ENCODE peak calls at places on chromosomes 11 and 22, in four cellular contexts. A, X, F and U are unnamed samples.

GRCh38 chr11:83124631-83125424 is 32.1 kb upstream of the PCF11 start:
- DNase-seq in A (no peak), X (no peak), F (no peak), U (no peak)

GRCh38 chr11:66739983-66740382 is 11.0 kb upstream of the SPTBN2 start:
- DNase-seq in A (no peak), X (peak; percentile 63), F (no peak), U (peak; percentile 52)

GRCh38 chr22:41833369-41834004 is 582 bp downstream of the SREBF2 start:
- DNase-seq in A (no peak), X (peak; percentile 28), F (no peak), U (peak; percentile 38)

GRCh38 chr11:133928628-133929059 is 28.1 kb downstream of the IGSF9B start:
- DNase-seq in A (no peak), X (peak; percentile 9), F (peak; percentile 52), U (peak; percentile 30)

GRCh38 chr11:8267831-8268529 is 4.3 kb upstream of the LMO1 start:
- DNase-seq in A (no peak), X (no peak), F (no peak), U (no peak)

GRCh38 chr22:47094861-47095330 is 332.4 kb downstream of the TBC1D22A start:
- DNase-seq in A (no peak), X (peak; percentile 90), F (no peak), U (peak; percentile 81)

GRCh38 chr11:112795896-112796686 is 165.1 kb upstream of the NCAM1 start:
- DNase-seq in A (no peak), X (peak; percentile 16), F (no peak), U (no peak)

GRCh38 chr11:73981051-73981805 is 1.4 kb downstream of the UCP2 start:
- DNase-seq in A (no peak), X (no peak), F (no peak), U (no peak)

GRCh38 chr22:27990879-27991278 is 71.8 kb upstream of the PITPNB start:
- DNase-seq in A (no peak), X (no peak), F (peak; percentile 49), U (peak; percentile 10)

GRCh38 chr11:19664896-19665548 is 47.6 kb upstream of the NAV2 start:
- DNase-seq in A (no peak), X (peak; percentile 59), F (peak; percentile 41), U (peak; percentile 71)

GRCh38 chr22:16783930-16784354 is 41.3 kb downstream of the XKR3 start:
- DNase-seq in A (no peak), X (peak; percentile 21), F (no peak), U (no peak)

GRCh38 chr22:20324139-20324516 is 4.3 kb upstream of the DGCR6L start:
- DNase-seq in A (no peak), X (no peak), F (peak; percentile 23), U (no peak)

GRCh38 chr11:107591098-107591445 is at the start of gene ELMOD1:
- DNase-seq in A (no peak), X (peak; percentile 46), F (peak; percentile 75), U (peak; percentile 49)

GRCh38 chr22:27919943-27920755 is 1.1 kb upstream of the PITPNB start:
- DNase-seq in A (peak; percentile 24), X (peak; percentile 72), F (peak; percentile 21), U (peak; percentile 86)

GRCh38 chr22:40721266-40721665 is 42.0 kb downstream of the MCHR1 start:
- DNase-seq in A (no peak), X (peak; percentile 77), F (peak; percentile 45), U (peak; percentile 76)

GRCh38 chr11:8283510-8284272 is 20.0 kb upstream of the LMO1 start:
- DNase-seq in A (no peak), X (no peak), F (no peak), U (no peak)

GRCh38 chr22:48096846-48097665 is 1334.6 kb downstream of the TBC1D22A start:
- DNase-seq in A (no peak), X (no peak), F (no peak), U (no peak)

GRCh38 chr22:39306456-39307361 is 12.7 kb downstream of the RPL3 start:
- DNase-seq in A (no peak), X (peak; percentile 39), F (no peak), U (peak; percentile 34)

GRCh38 chr11:38006466-38006865 is 1408.4 kb upstream of the RAG2 start:
- DNase-seq in A (no peak), X (no peak), F (no peak), U (no peak)

GRCh38 chr11:69337211-69337721 is 43.3 kb downstream of the MYEOV start:
- DNase-seq in A (no peak), X (peak; percentile 53), F (no peak), U (peak; percentile 60)

GRCh38 chr11:3122775-3123201 is 42.3 kb downstream of the OSBPL5 start:
- DNase-seq in A (no peak), X (no peak), F (no peak), U (no peak)

GRCh38 chr11:119512373-119512772 is 89.4 kb upstream of the THY1 start:
- DNase-seq in A (no peak), X (no peak), F (no peak), U (no peak)

GRCh38 chr22:50739279-50739691 is 1.3 kb downstream of the ACR start:
- DNase-seq in A (no peak), X (no peak), F (no peak), U (no peak)

GRCh38 chr22:17569971-17570511 is 6.7 kb downstream of the SLC25A18 start:
- DNase-seq in A (no peak), X (peak; percentile 65), F (no peak), U (peak; percentile 62)

GRCh38 chr11:111522426-111522825 is 7.8 kb downstream of the HOATZ start:
- DNase-seq in A (no peak), X (no peak), F (no peak), U (no peak)

GRCh38 chr11:97461934-97462333 is 1072.1 kb downstream of the JRKL start:
- DNase-seq in A (no peak), X (no peak), F (no peak), U (no peak)